ENCODE peak calls at places on chromosomes 1 and 21, in six cellular contexts. H is left lung, Y is mucosa of descending colon, C is K562, P is GM23338, F is left ventricle myocardium inferior. R is an unnamed sample.

GRCh38 chr1:112877741-112878140 is 78.3 kb downstream of the SLC16A1 start:
- DNase-seq in Y (no peak), C (no peak), F (no peak), P (no peak), H (no peak), R (no peak)

GRCh38 chr1:66253330-66253921 is 280.5 kb upstream of the SGIP1 start:
- DNase-seq in F (no peak), C (no peak), P (peak; percentile 68), H (no peak), Y (peak; percentile 53), R (no peak)

GRCh38 chr21:41648591-41649031 is 118.2 kb downstream of the RIPK4 start:
- DNase-seq in H (no peak), F (no peak), P (no peak), C (no peak), Y (no peak), R (no peak)

GRCh38 chr1:201041011-201041410 is 17.5 kb upstream of the KIF21B start:
- DNase-seq in H (no peak), C (no peak), Y (no peak), P (no peak), F (no peak), R (no peak)

GRCh38 chr21:31363720-31364119 is 19.7 kb upstream of the TIAM1 start:
- DNase-seq in C (no peak), H (no peak), Y (no peak), F (no peak), P (no peak), R (no peak)

GRCh38 chr1:17643861-17644703 is 104.6 kb downstream of the ARHGEF10L start:
- DNase-seq in Y (no peak), C (no peak), H (no peak), F (no peak), P (peak; percentile 24), R (no peak)

GRCh38 chr1:29210278-29211085 is 20.3 kb downstream of the MECR start:
- DNase-seq in H (no peak), C (no peak), Y (no peak), P (no peak), F (no peak), R (no peak)

GRCh38 chr1:6580588-6581270 is 935 bp downstream of the ZBTB48 start:
- DNase-seq in C (peak; percentile 48), Y (no peak), P (peak; percentile 54), H (no peak), F (no peak), R (no peak)

GRCh38 chr1:2350911-2351655 is 40.3 kb downstream of the MORN1 start:
- DNase-seq in H (peak; percentile 74), P (no peak), Y (no peak), C (no peak), F (peak; percentile 10), R (no peak)

GRCh38 chr1:21607549-21608529 is 61.3 kb downstream of the RAP1GAP start:
- DNase-seq in Y (peak; percentile 96), P (peak; percentile 100), H (peak; percentile 95), C (peak; percentile 100), F (peak; percentile 61), R (peak; percentile 20)

GRCh38 chr1:185008746-185009360 is 34.5 kb upstream of the NIBAN1 start:
- DNase-seq in P (no peak), Y (no peak), C (no peak), H (no peak), F (no peak), R (no peak)

GRCh38 chr1:204647114-204647804 is 38.3 kb downstream of the LRRN2 start:
- DNase-seq in C (peak; percentile 92), H (no peak), F (no peak), Y (peak; percentile 74), P (peak; percentile 85), R (no peak)

GRCh38 chr1:167808690-167809089 is 86.9 kb downstream of the MPZL1 start:
- DNase-seq in H (no peak), F (no peak), Y (no peak), C (no peak), P (no peak), R (no peak)

GRCh38 chr1:208238710-208239517 is 5.3 kb downstream of the PLXNA2 start:
- DNase-seq in P (peak; percentile 69), Y (peak; percentile 39), F (no peak), C (peak; percentile 71), H (peak; percentile 59), R (no peak)

GRCh38 chr1:27341525-27342252 is at the start of gene SYTL1:
- DNase-seq in Y (peak; percentile 69), C (peak; percentile 80), P (peak; percentile 80), H (peak; percentile 92), F (no peak), R (peak; percentile 75)

GRCh38 chr1:84721152-84721551 is 30.9 kb upstream of the SSX2IP start:
- DNase-seq in F (no peak), C (peak; percentile 28), H (no peak), P (no peak), Y (no peak), R (no peak)

GRCh38 chr1:55369474-55369873 is 154.3 kb upstream of the USP24 start:
- DNase-seq in C (no peak), Y (no peak), F (no peak), H (no peak), P (no peak), R (no peak)

GRCh38 chr1:32144033-32144432 is 35.4 kb upstream of the TXLNA start:
- DNase-seq in C (no peak), F (no peak), P (no peak), Y (no peak), H (no peak), R (no peak)

GRCh38 chr1:21124846-21125245 is 51.9 kb downstream of the EIF4G3 start:
- DNase-seq in F (no peak), Y (no peak), P (no peak), C (no peak), H (no peak), R (no peak)

GRCh38 chr1:213135572-213135971 is 84.5 kb downstream of the RPS6KC1 start:
- DNase-seq in H (no peak), F (no peak), P (no peak), Y (no peak), C (no peak), R (no peak)

GRCh38 chr1:91711504-91712247 is 174.3 kb downstream of the TGFBR3 start:
- DNase-seq in P (no peak), F (no peak), C (no peak), H (no peak), Y (no peak), R (no peak)

GRCh38 chr1:110455151-110455550 is 4.2 kb downstream of the PROK1 start:
- DNase-seq in C (peak; percentile 45), Y (no peak), F (no peak), P (peak; percentile 75), H (no peak), R (no peak)

GRCh38 chr21:41470054-41470453 is 37.9 kb downstream of the TMPRSS2 start:
- DNase-seq in F (no peak), Y (no peak), H (no peak), P (no peak), C (no peak), R (no peak)

GRCh38 chr1:171251042-171251740 is 2.9 kb downstream of the FMO1 start:
- DNase-seq in F (no peak), H (peak; percentile 66), C (no peak), Y (peak; percentile 60), P (peak; percentile 72), R (no peak)

DNA sequence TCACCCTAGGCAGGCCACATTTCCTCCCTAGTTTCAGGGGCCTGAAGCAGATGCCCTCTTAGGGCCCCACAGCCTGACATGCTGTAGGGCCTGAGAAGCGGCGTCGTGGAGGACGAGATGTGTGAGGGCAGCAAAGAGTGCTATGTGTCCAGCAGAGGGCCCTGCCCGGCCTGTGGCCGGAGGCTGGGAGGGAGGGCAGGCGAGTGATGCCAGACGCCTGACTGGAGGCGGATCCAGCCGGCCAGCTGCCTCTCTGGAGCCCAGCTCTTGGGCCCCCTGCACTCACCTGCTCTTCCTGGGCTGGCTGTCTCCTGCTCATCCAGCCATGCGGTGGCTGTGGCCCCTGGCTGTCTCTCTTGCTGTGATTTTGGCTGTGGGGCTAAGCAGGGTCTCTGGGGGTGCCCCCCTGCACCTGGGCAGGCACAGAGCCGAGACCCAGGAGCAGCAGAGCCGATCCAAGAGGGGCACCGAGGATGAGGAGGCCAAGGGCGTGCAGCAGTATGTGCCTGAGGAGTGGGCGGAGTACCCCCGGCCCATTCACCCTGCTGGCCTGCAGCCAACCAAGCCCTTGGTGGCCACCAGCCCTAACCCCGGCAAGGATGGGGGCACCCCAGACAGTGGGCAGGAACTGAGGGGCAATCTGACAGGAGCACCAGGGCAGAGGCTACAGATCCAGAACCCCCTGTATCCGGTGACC is at the start of gene GPR37L1:
- DNase-seq in Y (no peak), P (peak; percentile 90), H (peak; percentile 87), F (no peak), C (peak; percentile 62), R (no peak)
- TF ChIP-seq CTCF in Y (no peak), P (peak; percentile 83), H (peak; percentile 44), F (peak; percentile 62), C (peak; percentile 70), R (no peak)

GRCh38 chr1:16503494-16503893 is 10.6 kb downstream of the RNU1-1 start:
- DNase-seq in H (no peak), F (no peak), P (no peak), Y (no peak), C (no peak), R (no peak)

DNA sequence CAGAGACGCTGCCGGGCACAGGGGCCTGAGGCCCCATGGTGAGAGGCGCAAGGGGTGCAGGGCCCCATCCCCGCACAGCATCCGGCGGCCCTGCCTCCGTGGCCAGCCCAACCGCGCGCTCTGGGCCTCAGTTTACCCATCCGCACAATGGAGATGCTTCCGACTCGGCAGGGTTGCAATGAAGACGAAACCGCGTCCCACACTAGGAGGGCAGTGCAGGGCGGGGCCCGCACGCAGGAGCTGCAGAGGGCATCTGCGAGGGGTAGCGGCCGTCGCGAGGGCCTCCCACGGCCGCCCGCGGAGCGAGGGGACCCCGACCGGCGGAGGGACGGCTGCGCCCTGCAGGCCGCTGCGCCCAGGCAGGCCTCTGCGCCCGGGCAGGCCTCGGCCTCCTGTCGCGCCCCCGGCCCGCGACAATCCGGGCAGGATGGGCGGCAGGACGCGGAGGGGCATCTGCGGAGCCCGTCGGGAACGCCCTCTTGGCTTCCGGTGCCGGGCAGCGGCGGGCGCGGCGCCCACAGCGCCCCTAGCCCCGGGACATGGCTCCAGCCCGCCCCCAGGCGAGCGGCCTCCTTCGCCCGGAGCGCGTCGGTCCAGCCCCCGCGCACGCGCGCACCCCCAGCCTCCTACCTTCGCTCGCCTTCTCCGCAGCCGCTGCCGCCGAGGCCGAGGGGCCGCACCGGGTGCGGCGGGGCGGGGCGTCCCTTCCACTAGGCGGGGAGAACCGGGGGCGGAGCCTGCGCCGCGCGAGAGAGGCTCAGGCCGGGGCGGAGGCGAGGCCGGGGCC is 15.3 kb downstream of the RNU1-1 start:
- DNase-seq in C (peak; percentile 100), H (peak; percentile 98), Y (peak; percentile 92), P (peak; percentile 90), F (peak; percentile 92), R (peak; percentile 80)
- TF ChIP-seq CTCF in C (no peak), H (no peak), Y (no peak), P (no peak), F (peak; percentile 35), R (no peak)

GRCh38 chr1:179575497-179576314 is at the start of gene NPHS2:
- DNase-seq in C (no peak), P (peak; percentile 66), Y (peak; percentile 20), H (peak; percentile 75), F (no peak), R (no peak)
- TF ChIP-seq CTCF in C (no peak), P (peak; percentile 38), Y (no peak), H (no peak), F (no peak), R (no peak)

DNA sequence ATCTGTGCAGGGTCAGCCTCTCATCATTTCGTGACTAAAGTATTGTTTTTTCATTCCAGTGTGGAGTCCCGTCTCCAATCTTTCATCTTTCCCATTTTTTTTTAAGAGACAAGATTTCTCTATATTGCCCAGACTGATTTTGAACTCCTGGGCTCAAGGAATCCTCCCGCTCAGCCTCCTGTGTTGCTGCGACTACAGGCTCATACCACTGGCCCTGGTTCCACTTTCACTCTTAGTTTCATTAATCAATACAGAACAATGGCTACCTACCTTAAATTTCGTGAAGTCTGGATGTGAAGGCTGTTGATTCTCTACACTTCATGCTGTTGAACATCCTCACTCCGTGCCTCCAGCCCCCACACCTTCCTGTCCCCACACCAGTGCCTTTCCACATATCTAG is 97.7 kb upstream of the GREM2 start:
- DNase-seq in F (no peak), Y (no peak), C (no peak), H (no peak), P (no peak), R (no peak)
- TF ChIP-seq CTCF in F (no peak), Y (no peak), C (no peak), H (no peak), P (no peak), R (no peak)

R was measured in natural killer cell.